ENCODE peak calls at places on chromosomes 5 and 9, in four cellular contexts. One of them, this sample, is unnamed.
A peak's percentile ranks its signal among the peaks of the same experiment; 100 is the strongest.

GRCh38 chr5:141982626-141983025 is 13.7 kb downstream of the RNF14 start:
- DNase-seq in tibial artery: no peak
- DNase-seq in colonic mucosa: no peak
- DNase-seq in esophagus squamous epithelium: no peak
- DNase-seq in this sample: no peak

GRCh38 chr5:37043693-37044092 is 167.1 kb downstream of the NIPBL start:
- DNase-seq in colonic mucosa: no peak
- DNase-seq in esophagus squamous epithelium: no peak
- DNase-seq in tibial artery: no peak
- DNase-seq in this sample: no peak

GRCh38 chr9:98807811-98808195 is 333 bp downstream of the GALNT12 start:
- DNase-seq in colonic mucosa: peak; percentile 48
- DNase-seq in tibial artery: no peak
- DNase-seq in esophagus squamous epithelium: no peak
- DNase-seq in this sample: peak; percentile 54

GRCh38 chr5:60810438-60811085 is 33.5 kb downstream of the ELOVL7 start:
- DNase-seq in colonic mucosa: no peak
- DNase-seq in esophagus squamous epithelium: no peak
- DNase-seq in tibial artery: no peak
- DNase-seq in this sample: peak; percentile 76

GRCh38 chr5:51476456-51476855 is 93.2 kb downstream of the ISL1 start:
- DNase-seq in tibial artery: no peak
- DNase-seq in colonic mucosa: no peak
- DNase-seq in esophagus squamous epithelium: no peak
- DNase-seq in this sample: no peak

GRCh38 chr9:133472753-133473378 is 6.0 kb downstream of the SLC2A6 start:
- DNase-seq in esophagus squamous epithelium: no peak
- DNase-seq in colonic mucosa: no peak
- DNase-seq in tibial artery: no peak
- DNase-seq in this sample: no peak

GRCh38 chr5:124841829-124842712 is 95.6 kb upstream of the ZNF608 start:
- DNase-seq in colonic mucosa: no peak
- DNase-seq in esophagus squamous epithelium: no peak
- DNase-seq in tibial artery: peak; percentile 74
- DNase-seq in this sample: peak; percentile 14

GRCh38 chr5:78127875-78128274 is 166.6 kb downstream of the AP3B1 start:
- DNase-seq in esophagus squamous epithelium: no peak
- DNase-seq in colonic mucosa: no peak
- DNase-seq in tibial artery: no peak
- DNase-seq in this sample: peak; percentile 3

GRCh38 chr9:4987996-4988421 is 2.9 kb downstream of the JAK2 start:
- DNase-seq in esophagus squamous epithelium: no peak
- DNase-seq in tibial artery: no peak
- DNase-seq in colonic mucosa: peak; percentile 71
- DNase-seq in this sample: no peak

GRCh38 chr9:97786341-97786740 is 66.7 kb upstream of the FOXE1 start:
- DNase-seq in esophagus squamous epithelium: no peak
- DNase-seq in tibial artery: no peak
- DNase-seq in colonic mucosa: no peak
- DNase-seq in this sample: peak; percentile 59

GRCh38 chr9:33170464-33171156 is 3.5 kb upstream of the B4GALT1 start:
- DNase-seq in colonic mucosa: peak; percentile 57
- DNase-seq in tibial artery: peak; percentile 78
- DNase-seq in esophagus squamous epithelium: no peak
- DNase-seq in this sample: no peak

DNA sequence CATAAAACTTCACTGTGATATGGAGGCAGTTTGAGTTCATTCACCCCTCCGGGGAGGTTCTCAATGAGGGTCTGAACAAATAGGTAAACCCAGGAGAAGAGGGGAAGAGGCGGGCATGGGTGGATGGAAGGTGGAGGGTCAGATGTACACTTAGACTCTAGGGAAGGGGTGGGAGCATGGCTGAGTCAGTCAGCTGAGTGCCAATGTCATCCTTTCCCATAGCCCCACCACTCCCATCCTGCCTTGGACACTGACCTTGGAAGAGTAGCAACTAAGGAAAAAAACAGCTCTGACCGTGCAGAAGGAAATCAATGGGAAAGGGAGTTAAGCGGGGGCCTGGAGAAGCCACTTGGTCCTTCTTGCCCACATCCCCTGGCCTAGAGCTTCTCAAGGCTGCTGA is 9.9 kb upstream of the FABP6 start:
- DNase-seq in colonic mucosa: no peak
- DNase-seq in esophagus squamous epithelium: no peak
- DNase-seq in tibial artery: no peak
- DNase-seq in this sample: no peak
- TF ChIP-seq CTCF in colonic mucosa: no peak
- TF ChIP-seq CTCF in esophagus squamous epithelium: no peak
- TF ChIP-seq CTCF in tibial artery: no peak
- TF ChIP-seq CTCF in this sample: no peak

DNA sequence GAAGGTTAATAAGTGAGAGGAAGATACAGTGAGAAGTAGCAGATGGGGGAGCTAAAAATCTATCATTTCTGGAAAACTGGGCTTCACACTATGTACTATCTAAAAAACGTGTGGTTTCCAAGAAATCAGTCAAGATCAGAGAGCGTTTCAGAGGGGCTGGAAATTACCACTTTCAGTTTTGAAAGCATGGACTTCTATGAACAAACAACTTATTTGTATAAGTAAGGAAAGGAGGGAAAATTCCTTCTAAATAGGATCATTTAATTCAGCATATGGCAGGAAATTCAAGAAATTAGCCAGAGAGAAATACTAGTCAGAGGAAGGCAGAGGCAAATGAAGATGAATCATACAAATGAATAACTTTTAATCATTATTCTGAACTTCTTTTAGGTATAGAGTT is 11.3 kb downstream of the TNC start:
- DNase-seq in colonic mucosa: no peak
- DNase-seq in esophagus squamous epithelium: no peak
- DNase-seq in tibial artery: no peak
- DNase-seq in this sample: no peak
- H3K27ac ChIP-seq in colonic mucosa: no peak overlapping the region
- H3K27ac ChIP-seq in esophagus squamous epithelium: peak overlapping the region; percentile 64
- H3K27ac ChIP-seq in tibial artery: peak overlapping the region; percentile 60
- H3K27ac ChIP-seq in this sample: no peak overlapping the region

DNA sequence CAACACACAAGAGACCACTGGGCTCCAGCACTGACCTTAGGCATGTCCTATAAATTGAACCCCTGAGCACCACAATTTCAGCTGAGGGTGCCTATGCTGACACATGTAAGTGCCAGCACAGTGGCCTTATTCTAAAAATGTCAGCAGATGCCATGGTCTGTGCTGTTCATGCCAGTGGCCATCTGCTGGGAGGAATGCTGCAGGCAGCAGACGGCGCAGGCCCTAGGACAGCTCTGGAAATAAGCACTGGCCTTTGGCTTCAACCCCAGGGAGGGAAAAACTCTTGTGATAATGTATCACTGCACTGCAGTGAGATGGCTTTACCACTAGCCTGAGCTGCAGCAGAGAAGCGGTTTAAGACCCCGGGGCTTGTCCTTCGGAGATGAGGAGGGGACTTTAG is 98.5 kb downstream of the SYK start:
- DNase-seq in colonic mucosa: no peak
- DNase-seq in esophagus squamous epithelium: no peak
- DNase-seq in tibial artery: no peak
- DNase-seq in this sample: no peak
- TF ChIP-seq CTCF in colonic mucosa: no peak
- TF ChIP-seq CTCF in esophagus squamous epithelium: no peak
- TF ChIP-seq CTCF in tibial artery: no peak
- TF ChIP-seq CTCF in this sample: no peak

GRCh38 chr5:176733586-176734262 is 76.6 kb upstream of the UNC5A start:
- DNase-seq in colonic mucosa: no peak
- DNase-seq in esophagus squamous epithelium: no peak
- DNase-seq in tibial artery: peak; percentile 59
- DNase-seq in this sample: no peak
- H3K27ac ChIP-seq in colonic mucosa: no peak overlapping the region
- H3K27ac ChIP-seq in esophagus squamous epithelium: no peak overlapping the region
- H3K27ac ChIP-seq in tibial artery: no peak overlapping the region
- H3K27ac ChIP-seq in this sample: no peak overlapping the region

This sample was measured in RWPE1.